ENCODE peak calls at places on chromosomes 6 and 20, in four cellular contexts. M, C, J and T are unnamed samples. For H3K4me1 and H3K9me3, the result is how much of the 10 kb centered on the place peaks cover.

GRCh38 chr6:170172825-170173231 is 118.0 kb downstream of the DLL1 start:
- DNase-seq in M (no peak), C (no peak), J (no peak), T (no peak)

GRCh38 chr6:40444811-40445210 is 142.4 kb downstream of the LRFN2 start:
- DNase-seq in M (no peak), C (no peak), J (no peak), T (no peak)

GRCh38 chr6:27157461-27158315 is 89.8 kb upstream of the PRSS16 start:
- DNase-seq in M (peak), C (no peak), J (peak), T (peak)

GRCh38 chr6:129621252-129621651 is 88.7 kb downstream of the ARHGAP18 start:
- DNase-seq in M (no peak), C (no peak), J (no peak), T (peak)

GRCh38 chr6:170162771-170163404 is 128.0 kb downstream of the DLL1 start:
- DNase-seq in M (no peak), C (no peak), J (no peak), T (no peak)

GRCh38 chr6:151550618-151551017 is 56.8 kb downstream of the CCDC170 start:
- DNase-seq in M (no peak), C (no peak), J (no peak), T (no peak)

GRCh38 chr20:34753706-34754461 is 49.7 kb downstream of the TP53INP2 start:
- DNase-seq in M (peak), C (no peak), J (no peak), T (no peak)

GRCh38 chr20:59024111-59024530 is 4.9 kb downstream of the TUBB1 start:
- DNase-seq in M (no peak), C (no peak), J (no peak), T (no peak)

GRCh38 chr6:36444470-36444869 is 1.7 kb downstream of the KCTD20 start:
- DNase-seq in M (peak), C (no peak), J (no peak), T (peak)

GRCh38 chr6:39049575-39050283 is 1.1 kb downstream of the GLP1R start:
- DNase-seq in M (no peak), C (no peak), J (no peak), T (no peak)

GRCh38 chr6:158640519-158640918 is 4.0 kb downstream of the DYNLT1 start:
- DNase-seq in M (no peak), C (no peak), J (no peak), T (no peak)

GRCh38 chr20:4074877-4075455 is 59.6 kb upstream of the RNF24 start:
- DNase-seq in M (no peak), C (no peak), J (no peak), T (no peak)

GRCh38 chr6:169808608-169808967 is 57.2 kb downstream of the ERMARD start:
- DNase-seq in M (no peak), C (no peak), J (no peak), T (no peak)

GRCh38 chr6:159101656-159102055 is 56.9 kb upstream of the TAGAP start:
- DNase-seq in M (no peak), C (no peak), J (no peak), T (no peak)

DNA sequence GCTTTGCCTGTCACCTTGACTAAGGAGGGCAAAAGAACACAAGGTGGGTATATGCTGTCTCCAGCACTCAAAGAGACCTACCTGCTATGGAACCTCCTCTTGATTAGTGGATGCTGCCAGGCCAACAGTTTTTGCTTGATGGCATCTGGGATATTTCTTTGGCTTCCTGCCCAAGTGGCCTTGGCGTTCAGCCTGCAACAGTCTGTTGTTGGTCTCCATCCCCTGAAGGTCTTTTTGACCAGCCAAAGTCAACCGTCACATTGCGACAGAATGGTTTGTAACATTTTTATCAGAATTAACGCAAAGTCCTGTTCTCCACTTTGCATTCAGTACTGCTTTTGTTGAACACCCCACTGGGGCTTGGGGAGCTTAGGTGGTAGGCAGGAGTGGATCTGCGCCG is 37.1 kb downstream of the SERPINB1 start:
- DNase-seq in M (no peak), C (no peak), J (no peak), T (no peak)
- H3K4me1 ChIP-seq in M (under half), C (under half), J (under half), T (under half)

GRCh38 chr6:111745636-111746035 is 127.6 kb downstream of the FYN start:
- DNase-seq in M (no peak), C (no peak), J (no peak), T (no peak)
- H3K4me3 ChIP-seq in M (no peak), C (no peak), J (no peak), T (no peak)

DNA sequence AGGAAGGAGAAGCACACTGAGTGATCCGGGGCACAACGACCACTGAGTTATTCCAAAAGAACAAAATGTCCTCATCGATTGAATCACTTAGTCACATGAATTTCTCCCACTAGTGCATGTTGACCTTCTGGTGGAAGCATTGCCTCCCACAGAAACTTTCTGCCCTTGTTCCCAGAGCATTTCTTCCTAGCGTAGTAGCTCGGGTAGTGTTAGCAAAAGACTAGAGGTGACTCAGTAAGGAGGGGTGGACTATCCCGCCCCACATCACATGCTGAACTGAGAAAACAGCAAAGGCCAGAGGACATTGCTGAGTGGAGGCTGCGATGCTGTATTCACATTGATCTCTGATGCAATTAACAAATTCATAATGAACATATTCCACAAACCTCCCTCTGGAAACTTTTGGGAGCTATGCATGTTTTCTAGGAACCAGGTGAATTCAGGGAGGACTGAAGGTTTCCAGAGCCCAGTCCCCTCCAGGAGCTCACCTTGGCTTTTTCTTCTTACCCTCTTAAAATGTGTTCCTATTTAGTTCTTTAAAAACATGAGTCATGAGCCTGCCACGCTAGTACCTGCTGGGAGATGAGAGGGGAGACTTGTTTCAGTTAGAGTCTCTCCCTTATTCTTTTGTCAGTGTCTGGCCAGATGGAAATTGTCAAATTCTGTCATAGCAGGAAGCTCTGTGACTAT is 507.9 kb downstream of the CDH26 start:
- DNase-seq in M (no peak), C (no peak), J (no peak), T (no peak)
- H3K9me3 ChIP-seq in M (under half), C (under half), J (under half), T (under half)

GRCh38 chr20:436476-436875 is 25.9 kb downstream of the TBC1D20 start:
- DNase-seq in M (no peak), C (no peak), J (no peak), T (no peak)

GRCh38 chr20:438581-439469 is 23.5 kb downstream of the TBC1D20 start:
- DNase-seq in M (no peak), C (no peak), J (peak), T (peak)

GRCh38 chr20:440148-440547 is 22.2 kb downstream of the TBC1D20 start:
- DNase-seq in M (no peak), C (no peak), J (no peak), T (no peak)

GRCh38 chr20:435558-435957 is 26.8 kb downstream of the TBC1D20 start:
- DNase-seq in M (no peak), C (no peak), J (no peak), T (no peak)

GRCh38 chr20:437787-438486 is 24.4 kb downstream of the TBC1D20 start:
- DNase-seq in M (no peak), C (no peak), J (no peak), T (no peak)
- H3K4me1 ChIP-seq in M (under half), C (under half), J (under half), T (under half)

DNA sequence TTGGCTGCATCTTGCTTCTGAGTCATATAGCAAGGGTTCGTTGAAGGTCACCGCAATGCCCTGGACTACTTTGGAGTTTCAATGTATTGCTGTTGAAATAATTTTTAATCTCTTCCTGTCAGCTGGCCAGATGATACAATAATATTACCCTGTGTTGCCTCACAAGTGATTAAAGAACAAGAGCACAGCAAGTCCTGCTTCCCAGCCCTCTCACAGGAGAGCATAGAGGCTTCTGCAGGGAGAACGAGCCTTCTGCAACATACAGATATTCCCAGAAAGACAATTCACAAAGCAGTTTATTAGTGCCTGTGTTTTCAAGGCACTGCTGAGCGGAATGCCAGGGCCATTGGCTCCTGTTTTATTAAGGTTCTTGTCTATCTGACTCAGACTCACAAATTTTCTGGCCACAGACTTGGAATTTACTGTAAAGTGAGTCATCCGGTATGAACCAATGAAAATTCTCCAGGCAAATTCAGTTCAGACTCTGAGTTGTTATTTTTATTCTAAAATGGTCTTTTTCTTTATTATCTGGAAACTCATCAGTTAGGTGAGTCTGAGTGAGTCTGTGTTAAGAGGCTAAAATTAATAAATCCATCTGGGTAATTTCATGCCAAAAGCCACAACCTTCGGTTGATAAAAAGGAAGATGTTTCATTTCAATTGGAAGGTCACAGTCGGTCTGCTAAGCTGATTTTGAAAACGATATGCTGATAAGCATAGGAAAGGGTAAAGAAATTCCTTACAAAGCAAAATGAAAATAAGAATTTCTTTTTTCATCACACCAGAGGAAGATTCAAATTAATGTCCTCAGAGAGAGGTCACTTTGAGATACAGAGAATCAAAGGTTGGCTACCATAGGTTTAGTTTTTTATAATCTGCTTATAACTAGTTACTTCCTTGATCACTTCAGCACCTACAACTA is 289.4 kb upstream of the STXBP5 start:
- DNase-seq in M (peak), C (no peak), J (no peak), T (peak)
- H3K4me3 ChIP-seq in M (peak), C (no peak), J (no peak), T (no peak)

GRCh38 chr20:31237763-31238162 is 19.7 kb upstream of the DEFB115 start:
- DNase-seq in M (no peak), C (no peak), J (no peak), T (no peak)

GRCh38 chr20:31236953-31237352 is 20.5 kb upstream of the DEFB115 start:
- DNase-seq in M (no peak), C (no peak), J (no peak), T (no peak)

GRCh38 chr20:31239139-31239538 is 18.3 kb upstream of the DEFB115 start:
- DNase-seq in M (no peak), C (no peak), J (no peak), T (no peak)
- H3K9me3 ChIP-seq in M (under half), C (under half), J (under half), T (under half)

DNA sequence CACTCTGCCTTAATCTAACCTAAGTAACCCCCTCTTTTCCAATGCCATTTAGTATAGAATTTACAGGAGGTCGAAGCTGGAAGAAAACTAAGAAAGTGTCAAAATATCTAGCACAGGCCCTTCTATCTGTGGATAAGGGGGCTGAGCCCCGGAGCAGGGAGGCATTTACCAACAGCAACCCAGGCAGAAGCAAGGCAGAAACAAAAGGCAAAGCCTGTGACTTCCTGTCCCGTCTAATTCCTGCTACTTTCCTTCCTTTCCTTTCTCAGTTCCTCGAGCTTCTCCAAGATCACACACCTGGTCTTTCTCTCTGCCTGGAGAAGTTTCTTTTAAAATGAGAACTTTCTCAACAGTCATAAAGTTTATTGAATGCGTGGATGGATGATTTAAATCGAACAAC is 146.0 kb downstream of the FOXA2 start:
- DNase-seq in M (no peak), C (no peak), J (no peak), T (no peak)
- H3K4me1 ChIP-seq in M (under half), C (under half), J (under half), T (under half)

GRCh38 chr20:1489764-1490436 is 1.3 kb downstream of the SIRPB2 start:
- DNase-seq in M (no peak), C (no peak), J (no peak), T (no peak)

GRCh38 chr20:1491891-1492642 is 847 bp upstream of the SIRPB2 start:
- DNase-seq in M (no peak), C (no peak), J (no peak), T (no peak)

GRCh38 chr20:1491281-1491840 is at the start of gene SIRPB2:
- DNase-seq in M (no peak), C (no peak), J (no peak), T (no peak)

GRCh38 chr20:1489328-1489727 is 1.9 kb downstream of the SIRPB2 start:
- DNase-seq in M (no peak), C (no peak), J (no peak), T (no peak)

GRCh38 chr20:1490643-1491042 is 577 bp downstream of the SIRPB2 start:
- DNase-seq in M (no peak), C (no peak), J (no peak), T (no peak)
- H3K4me3 ChIP-seq in M (no peak), C (no peak), J (no peak), T (no peak)

GRCh38 chr6:22964334-22964733 is 395.0 kb downstream of the HDGFL1 start:
- DNase-seq in M (no peak), C (no peak), J (no peak), T (no peak)
- H3K9me3 ChIP-seq in M (under half), C (under half), J (under half), T (under half)